ENCODE peak calls at places on chromosomes 1 and 21, in seven cellular contexts. One of them, this sample, is unnamed.

GRCh38 chr21:34282223-34282622 is 81.6 kb upstream of the KCNE2 start:
- DNase-seq in stimulated activated CD4-positive, alpha-beta T cell treated with anti-CD3 and anti-CD28 coated beads, Interleukin-1b, Interleukin-23, amount 100 ng/mL, for 48 hours: no peak
- DNase-seq in HCEC 1CT: peak; percentile 22
- DNase-seq in M059J: peak; percentile 71
- DNase-seq in activated CD4-positive, CD25-positive, alpha-beta regulatory T cell: no peak
- DNase-seq in C1 segment of cervical spinal cord: no peak
- DNase-seq in EL: peak; percentile 26
- DNase-seq in this sample: peak; percentile 47

GRCh38 chr1:199243423-199244061 is 604.7 kb downstream of the PTPRC start:
- DNase-seq in stimulated activated CD4-positive, alpha-beta T cell treated with anti-CD3 and anti-CD28 coated beads, Interleukin-1b, Interleukin-23, amount 100 ng/mL, for 48 hours: peak; percentile 71
- DNase-seq in HCEC 1CT: peak; percentile 51
- DNase-seq in M059J: peak; percentile 81
- DNase-seq in activated CD4-positive, CD25-positive, alpha-beta regulatory T cell: peak; percentile 36
- DNase-seq in C1 segment of cervical spinal cord: peak; percentile 31
- DNase-seq in EL: peak; percentile 56
- DNase-seq in this sample: peak; percentile 76

GRCh38 chr21:38798481-38798882 is 7.2 kb upstream of the ETS2 start:
- DNase-seq in stimulated activated CD4-positive, alpha-beta T cell treated with anti-CD3 and anti-CD28 coated beads, Interleukin-1b, Interleukin-23, amount 100 ng/mL, for 48 hours: peak; percentile 60
- DNase-seq in HCEC 1CT: peak; percentile 15
- DNase-seq in M059J: peak; percentile 95
- DNase-seq in activated CD4-positive, CD25-positive, alpha-beta regulatory T cell: no peak
- DNase-seq in C1 segment of cervical spinal cord: no peak
- DNase-seq in EL: peak; percentile 70
- DNase-seq in this sample: peak; percentile 73

GRCh38 chr1:88683848-88684481 is at the start of gene PKN2:
- DNase-seq in stimulated activated CD4-positive, alpha-beta T cell treated with anti-CD3 and anti-CD28 coated beads, Interleukin-1b, Interleukin-23, amount 100 ng/mL, for 48 hours: peak; percentile 97
- DNase-seq in HCEC 1CT: peak; percentile 99
- DNase-seq in M059J: peak; percentile 99
- DNase-seq in activated CD4-positive, CD25-positive, alpha-beta regulatory T cell: peak; percentile 92
- DNase-seq in C1 segment of cervical spinal cord: peak; percentile 84
- DNase-seq in EL: peak; percentile 99
- DNase-seq in this sample: peak; percentile 98

GRCh38 chr1:42177551-42177981 is 13.0 kb upstream of the GUCA2A start:
- DNase-seq in stimulated activated CD4-positive, alpha-beta T cell treated with anti-CD3 and anti-CD28 coated beads, Interleukin-1b, Interleukin-23, amount 100 ng/mL, for 48 hours: no peak
- DNase-seq in HCEC 1CT: peak; percentile 75
- DNase-seq in M059J: peak; percentile 86
- DNase-seq in activated CD4-positive, CD25-positive, alpha-beta regulatory T cell: no peak
- DNase-seq in C1 segment of cervical spinal cord: peak; percentile 25
- DNase-seq in EL: peak; percentile 76
- DNase-seq in this sample: peak; percentile 79

GRCh38 chr1:71154454-71154853 is 73.6 kb upstream of the ZRANB2 start:
- DNase-seq in stimulated activated CD4-positive, alpha-beta T cell treated with anti-CD3 and anti-CD28 coated beads, Interleukin-1b, Interleukin-23, amount 100 ng/mL, for 48 hours: no peak
- DNase-seq in HCEC 1CT: no peak
- DNase-seq in M059J: no peak
- DNase-seq in activated CD4-positive, CD25-positive, alpha-beta regulatory T cell: no peak
- DNase-seq in C1 segment of cervical spinal cord: no peak
- DNase-seq in EL: no peak
- DNase-seq in this sample: no peak

GRCh38 chr1:114467491-114467890 is 43.5 kb downstream of the TRIM33 start:
- DNase-seq in stimulated activated CD4-positive, alpha-beta T cell treated with anti-CD3 and anti-CD28 coated beads, Interleukin-1b, Interleukin-23, amount 100 ng/mL, for 48 hours: no peak
- DNase-seq in HCEC 1CT: no peak
- DNase-seq in M059J: no peak
- DNase-seq in activated CD4-positive, CD25-positive, alpha-beta regulatory T cell: no peak
- DNase-seq in C1 segment of cervical spinal cord: no peak
- DNase-seq in EL: no peak
- DNase-seq in this sample: no peak

GRCh38 chr1:93426183-93426582 is 21.7 kb upstream of the FNBP1L start:
- DNase-seq in stimulated activated CD4-positive, alpha-beta T cell treated with anti-CD3 and anti-CD28 coated beads, Interleukin-1b, Interleukin-23, amount 100 ng/mL, for 48 hours: no peak
- DNase-seq in HCEC 1CT: no peak
- DNase-seq in M059J: no peak
- DNase-seq in activated CD4-positive, CD25-positive, alpha-beta regulatory T cell: no peak
- DNase-seq in C1 segment of cervical spinal cord: no peak
- DNase-seq in EL: no peak
- DNase-seq in this sample: no peak

GRCh38 chr1:174743654-174744561 is 255.8 kb upstream of the CACYBP start:
- DNase-seq in stimulated activated CD4-positive, alpha-beta T cell treated with anti-CD3 and anti-CD28 coated beads, Interleukin-1b, Interleukin-23, amount 100 ng/mL, for 48 hours: no peak
- DNase-seq in HCEC 1CT: peak; percentile 55
- DNase-seq in M059J: peak; percentile 51
- DNase-seq in activated CD4-positive, CD25-positive, alpha-beta regulatory T cell: no peak
- DNase-seq in C1 segment of cervical spinal cord: no peak
- DNase-seq in EL: peak; percentile 49
- DNase-seq in this sample: peak; percentile 50